ENCODE peak calls at places on chromosomes 5 and 9, in ten cellular contexts. One of them, this sample, is unnamed. For H3K36me3, the result is how much of the 10 kb centered on the place peaks cover.

GRCh38 chr5:146817973-146818372 is 60.6 kb downstream of the PPP2R2B start:
- DNase-seq in mesenchymal stem cell: no peak
- DNase-seq in GM23338: no peak
- DNase-seq in heart right ventricle: no peak
- DNase-seq in hepatocyte: no peak
- DNase-seq in endothelial cell of umbilical vein: no peak
- DNase-seq in aorta: no peak
- DNase-seq in PC-3: no peak
- DNase-seq in SJSA1: no peak
- DNase-seq in pancreas: no peak
- DNase-seq in this sample: no peak

GRCh38 chr9:89592201-89592815 is 12.5 kb upstream of the GADD45G start:
- DNase-seq in mesenchymal stem cell: no peak
- DNase-seq in GM23338: no peak
- DNase-seq in heart right ventricle: no peak
- DNase-seq in hepatocyte: no peak
- DNase-seq in endothelial cell of umbilical vein: no peak
- DNase-seq in aorta: no peak
- DNase-seq in PC-3: no peak
- DNase-seq in SJSA1: no peak
- DNase-seq in pancreas: no peak
- DNase-seq in this sample: no peak

GRCh38 chr5:55597014-55597981 is 62.5 kb upstream of the PLPP1 start:
- DNase-seq in mesenchymal stem cell: peak
- DNase-seq in GM23338: no peak
- DNase-seq in heart right ventricle: peak
- DNase-seq in hepatocyte: peak
- DNase-seq in endothelial cell of umbilical vein: peak
- DNase-seq in aorta: peak
- DNase-seq in PC-3: peak
- DNase-seq in SJSA1: no peak
- DNase-seq in pancreas: no peak
- DNase-seq in this sample: peak

GRCh38 chr9:117957267-117957666 is 253.1 kb downstream of the TLR4 start:
- DNase-seq in mesenchymal stem cell: no peak
- DNase-seq in GM23338: no peak
- DNase-seq in heart right ventricle: no peak
- DNase-seq in hepatocyte: no peak
- DNase-seq in endothelial cell of umbilical vein: no peak
- DNase-seq in aorta: no peak
- DNase-seq in PC-3: no peak
- DNase-seq in SJSA1: no peak
- DNase-seq in pancreas: no peak
- DNase-seq in this sample: no peak

GRCh38 chr5:52674815-52675545 is 112.7 kb upstream of the ITGA1 start:
- DNase-seq in mesenchymal stem cell: peak
- DNase-seq in GM23338: no peak
- DNase-seq in heart right ventricle: no peak
- DNase-seq in hepatocyte: no peak
- DNase-seq in endothelial cell of umbilical vein: no peak
- DNase-seq in aorta: no peak
- DNase-seq in PC-3: peak
- DNase-seq in SJSA1: no peak
- DNase-seq in pancreas: no peak
- DNase-seq in this sample: peak

GRCh38 chr5:81350507-81350906 is 43.4 kb downstream of the ACOT12 start:
- DNase-seq in mesenchymal stem cell: no peak
- DNase-seq in GM23338: no peak
- DNase-seq in heart right ventricle: no peak
- DNase-seq in hepatocyte: no peak
- DNase-seq in endothelial cell of umbilical vein: no peak
- DNase-seq in aorta: no peak
- DNase-seq in PC-3: no peak
- DNase-seq in SJSA1: no peak
- DNase-seq in pancreas: no peak
- DNase-seq in this sample: no peak

GRCh38 chr5:55650391-55650790 is 61.7 kb downstream of the SLC38A9 start:
- DNase-seq in mesenchymal stem cell: peak
- DNase-seq in GM23338: no peak
- DNase-seq in heart right ventricle: no peak
- DNase-seq in hepatocyte: no peak
- DNase-seq in endothelial cell of umbilical vein: peak
- DNase-seq in aorta: no peak
- DNase-seq in PC-3: peak
- DNase-seq in SJSA1: no peak
- DNase-seq in pancreas: no peak
- DNase-seq in this sample: no peak

GRCh38 chr5:143887302-143887638 is 75.3 kb downstream of the HMHB1 start:
- DNase-seq in mesenchymal stem cell: peak
- DNase-seq in GM23338: no peak
- DNase-seq in heart right ventricle: peak
- DNase-seq in hepatocyte: no peak
- DNase-seq in endothelial cell of umbilical vein: peak
- DNase-seq in aorta: peak
- DNase-seq in PC-3: peak
- DNase-seq in SJSA1: peak
- DNase-seq in pancreas: peak
- DNase-seq in this sample: peak

GRCh38 chr5:168607946-168608345 is 28.8 kb upstream of the PANK3 start:
- DNase-seq in mesenchymal stem cell: no peak
- DNase-seq in GM23338: no peak
- DNase-seq in heart right ventricle: no peak
- DNase-seq in hepatocyte: no peak
- DNase-seq in endothelial cell of umbilical vein: no peak
- DNase-seq in aorta: no peak
- DNase-seq in PC-3: no peak
- DNase-seq in SJSA1: no peak
- DNase-seq in pancreas: no peak
- DNase-seq in this sample: no peak

GRCh38 chr9:116274293-116274692 is 120.7 kb downstream of the PAPPA start:
- DNase-seq in mesenchymal stem cell: peak
- DNase-seq in GM23338: no peak
- DNase-seq in heart right ventricle: no peak
- DNase-seq in hepatocyte: no peak
- DNase-seq in endothelial cell of umbilical vein: no peak
- DNase-seq in aorta: no peak
- DNase-seq in PC-3: no peak
- DNase-seq in SJSA1: no peak
- DNase-seq in pancreas: no peak
- DNase-seq in this sample: peak

GRCh38 chr5:181173420-181174342 is 26.3 kb downstream of the OR2V2 start:
- DNase-seq in mesenchymal stem cell: peak
- DNase-seq in GM23338: peak
- DNase-seq in heart right ventricle: no peak
- DNase-seq in hepatocyte: peak
- DNase-seq in endothelial cell of umbilical vein: peak
- DNase-seq in aorta: peak
- DNase-seq in PC-3: peak
- DNase-seq in SJSA1: peak
- DNase-seq in pancreas: no peak
- DNase-seq in this sample: peak

GRCh38 chr5:13994606-13995336 is 50.3 kb upstream of the DNAH5 start:
- DNase-seq in mesenchymal stem cell: no peak
- DNase-seq in GM23338: no peak
- DNase-seq in heart right ventricle: no peak
- DNase-seq in hepatocyte: no peak
- DNase-seq in endothelial cell of umbilical vein: no peak
- DNase-seq in aorta: no peak
- DNase-seq in PC-3: no peak
- DNase-seq in SJSA1: no peak
- DNase-seq in pancreas: no peak
- DNase-seq in this sample: no peak

DNA sequence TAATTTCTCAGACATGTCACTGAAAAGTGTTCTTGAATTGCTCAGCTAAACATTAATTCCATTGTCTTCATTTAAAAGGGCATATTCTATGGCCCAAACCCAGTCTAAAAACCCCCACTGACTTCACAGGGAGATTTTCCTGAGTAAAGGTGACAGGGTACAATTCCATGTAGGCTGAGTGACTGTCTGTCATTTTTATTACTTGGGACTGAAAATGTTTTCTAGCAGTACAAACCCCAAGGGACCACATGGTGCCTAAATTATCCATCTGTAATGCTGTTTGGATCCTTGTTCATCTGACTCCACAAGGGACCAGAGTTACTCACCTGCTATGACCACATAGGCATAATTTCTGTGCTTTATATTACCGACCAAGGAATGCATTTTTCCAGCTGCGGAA is 349.1 kb downstream of the ZNF608 start:
- DNase-seq in mesenchymal stem cell: no peak
- DNase-seq in GM23338: no peak
- DNase-seq in heart right ventricle: no peak
- DNase-seq in hepatocyte: no peak
- DNase-seq in endothelial cell of umbilical vein: no peak
- DNase-seq in aorta: no peak
- DNase-seq in PC-3: no peak
- DNase-seq in SJSA1: no peak
- DNase-seq in pancreas: no peak
- DNase-seq in this sample: no peak
- H3K27ac ChIP-seq in mesenchymal stem cell: no peak
- H3K27ac ChIP-seq in GM23338: no peak
- H3K27ac ChIP-seq in heart right ventricle: no peak
- H3K27ac ChIP-seq in hepatocyte: no peak
- H3K27ac ChIP-seq in endothelial cell of umbilical vein: no peak
- H3K27ac ChIP-seq in aorta: no peak
- H3K27ac ChIP-seq in PC-3: no peak
- H3K27ac ChIP-seq in SJSA1: no peak
- H3K27ac ChIP-seq in pancreas: no peak
- H3K27ac ChIP-seq in this sample: no peak

GRCh38 chr5:127774221-127774620 is 71.0 kb downstream of the CCDC192 start:
- DNase-seq in mesenchymal stem cell: no peak
- DNase-seq in GM23338: no peak
- DNase-seq in heart right ventricle: no peak
- DNase-seq in hepatocyte: no peak
- DNase-seq in endothelial cell of umbilical vein: no peak
- DNase-seq in aorta: no peak
- DNase-seq in PC-3: no peak
- DNase-seq in SJSA1: no peak
- DNase-seq in pancreas: no peak
- DNase-seq in this sample: no peak
- H3K36me3 ChIP-seq in mesenchymal stem cell: under half
- H3K36me3 ChIP-seq in GM23338: under half
- H3K36me3 ChIP-seq in heart right ventricle: under half
- H3K36me3 ChIP-seq in hepatocyte: under half
- H3K36me3 ChIP-seq in endothelial cell of umbilical vein: under half
- H3K36me3 ChIP-seq in aorta: under half
- H3K36me3 ChIP-seq in PC-3: under half
- H3K36me3 ChIP-seq in SJSA1: under half
- H3K36me3 ChIP-seq in pancreas: under half
- H3K36me3 ChIP-seq in this sample: under half

GRCh38 chr9:131583342-131583645 is 38.0 kb downstream of the PRRT1B start:
- DNase-seq in mesenchymal stem cell: no peak
- DNase-seq in GM23338: no peak
- DNase-seq in heart right ventricle: no peak
- DNase-seq in hepatocyte: no peak
- DNase-seq in endothelial cell of umbilical vein: no peak
- DNase-seq in aorta: no peak
- DNase-seq in PC-3: no peak
- DNase-seq in SJSA1: no peak
- DNase-seq in pancreas: no peak
- DNase-seq in this sample: no peak
- H3K4me3 ChIP-seq in mesenchymal stem cell: no peak
- H3K4me3 ChIP-seq in GM23338: no peak
- H3K4me3 ChIP-seq in heart right ventricle: no peak
- H3K4me3 ChIP-seq in hepatocyte: no peak
- H3K4me3 ChIP-seq in endothelial cell of umbilical vein: no peak
- H3K4me3 ChIP-seq in aorta: no peak
- H3K4me3 ChIP-seq in PC-3: no peak
- H3K4me3 ChIP-seq in SJSA1: no peak
- H3K4me3 ChIP-seq in pancreas: no peak
- H3K4me3 ChIP-seq in this sample: no peak

DNA sequence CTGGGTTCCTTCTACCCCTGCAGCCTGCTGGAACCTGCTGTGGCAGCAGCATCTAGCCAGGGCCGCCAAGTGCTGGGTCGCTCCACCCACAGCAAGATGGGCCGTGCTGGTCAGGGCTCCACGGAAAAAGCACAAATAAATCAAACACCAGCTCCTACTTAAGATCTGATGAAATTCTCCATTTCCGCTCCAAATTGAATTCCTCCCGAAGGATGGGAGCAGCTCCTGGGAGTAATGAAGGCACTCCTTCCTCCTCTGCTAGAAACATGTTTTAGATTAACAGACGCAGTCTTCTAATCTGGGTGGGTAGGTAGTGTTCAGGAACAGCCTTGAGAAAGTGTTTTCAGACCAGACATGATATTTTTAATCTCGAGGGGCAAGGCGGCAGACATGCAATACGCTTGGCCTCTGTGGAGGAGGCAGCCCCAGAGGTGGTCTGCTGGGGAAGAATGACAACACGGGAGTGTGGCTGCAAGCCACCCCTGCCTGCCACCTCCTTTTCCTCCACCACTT is 194.0 kb downstream of the AOPEP start:
- DNase-seq in mesenchymal stem cell: peak
- DNase-seq in GM23338: no peak
- DNase-seq in heart right ventricle: no peak
- DNase-seq in hepatocyte: peak
- DNase-seq in endothelial cell of umbilical vein: no peak
- DNase-seq in aorta: peak
- DNase-seq in PC-3: no peak
- DNase-seq in SJSA1: no peak
- DNase-seq in pancreas: no peak
- DNase-seq in this sample: no peak
- H3K27ac ChIP-seq in mesenchymal stem cell: peak
- H3K27ac ChIP-seq in GM23338: no peak
- H3K27ac ChIP-seq in heart right ventricle: peak
- H3K27ac ChIP-seq in hepatocyte: peak
- H3K27ac ChIP-seq in endothelial cell of umbilical vein: no peak
- H3K27ac ChIP-seq in aorta: peak
- H3K27ac ChIP-seq in PC-3: peak
- H3K27ac ChIP-seq in SJSA1: peak
- H3K27ac ChIP-seq in pancreas: peak
- H3K27ac ChIP-seq in this sample: peak

DNA sequence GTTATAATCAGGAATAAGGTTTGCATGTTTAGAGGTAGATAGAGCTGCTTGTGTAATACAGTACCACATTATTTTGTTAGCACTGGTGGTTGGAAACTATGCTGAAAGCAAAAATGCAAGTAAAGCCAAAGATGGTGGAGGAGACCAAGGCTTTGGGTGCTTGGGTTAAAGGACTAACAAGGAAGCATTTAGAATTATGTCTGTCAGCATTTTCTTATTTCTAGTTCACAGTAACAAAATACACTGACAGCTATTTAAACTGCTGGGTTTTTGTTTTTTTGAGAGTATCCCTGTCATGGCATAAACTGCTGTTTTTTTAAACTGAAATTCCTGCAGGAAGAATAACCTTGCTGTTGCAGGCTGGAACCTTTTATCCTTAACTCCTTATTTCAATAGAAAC is 6.5 kb downstream of the HMGXB3 start:
- DNase-seq in mesenchymal stem cell: no peak
- DNase-seq in GM23338: no peak
- DNase-seq in heart right ventricle: no peak
- DNase-seq in hepatocyte: no peak
- DNase-seq in endothelial cell of umbilical vein: no peak
- DNase-seq in aorta: no peak
- DNase-seq in PC-3: no peak
- DNase-seq in SJSA1: no peak
- DNase-seq in pancreas: no peak
- DNase-seq in this sample: no peak
- H3K36me3 ChIP-seq in mesenchymal stem cell: under half
- H3K36me3 ChIP-seq in GM23338: under half
- H3K36me3 ChIP-seq in heart right ventricle: half or more
- H3K36me3 ChIP-seq in hepatocyte: under half
- H3K36me3 ChIP-seq in endothelial cell of umbilical vein: under half
- H3K36me3 ChIP-seq in aorta: under half
- H3K36me3 ChIP-seq in PC-3: half or more
- H3K36me3 ChIP-seq in SJSA1: half or more
- H3K36me3 ChIP-seq in pancreas: under half
- H3K36me3 ChIP-seq in this sample: half or more

This sample was measured in brain microvascular endothelial cell.